ENCODE peak calls at places on chromosomes 7 and 10, in ten cellular contexts. W is endothelial cell of umbilical vein; L is keratinocyte; A is IMR-90; I is CD8-positive, alpha-beta T cell; P is lower lobe of right lung; S is cardiac muscle cell; C is right lobe of liver; T is neural progenitor cell; Q is heart right ventricle. D is an unnamed sample.

GRCh38 chr7:132291446-132291845 is 284.8 kb downstream of the PLXNA4 start:
- DNase-seq in T (no peak), Q (no peak), L (no peak), C (no peak), S (no peak), I (no peak), P (no peak), A (no peak), W (no peak), D (peak; percentile 43)

GRCh38 chr7:123372368-123372767 is 162.0 kb downstream of the IQUB start:
- DNase-seq in L (no peak), I (no peak), T (no peak), P (no peak), S (no peak), Q (no peak), W (no peak), C (no peak), A (no peak), D (no peak)

GRCh38 chr7:149432121-149432691 is 28.7 kb downstream of the ZNF777 start:
- DNase-seq in A (no peak), I (no peak), C (no peak), P (no peak), T (no peak), S (no peak), Q (no peak), L (no peak), W (no peak), D (no peak)

GRCh38 chr10:48885376-48885775 is 54.3 kb downstream of the LRRC18 start:
- DNase-seq in T (peak; percentile 43), W (peak; percentile 43), Q (no peak), S (no peak), P (no peak), C (no peak), A (no peak), L (no peak), I (no peak), D (peak; percentile 17)

GRCh38 chr10:110414563-110415309 is 83.0 kb upstream of the DUSP5 start:
- DNase-seq in L (peak; percentile 94), Q (no peak), A (no peak), C (no peak), T (no peak), I (peak; percentile 66), P (no peak), S (peak; percentile 69), W (no peak), D (peak; percentile 88)

GRCh38 chr7:16923019-16923418 is 41.2 kb upstream of the AGR3 start:
- DNase-seq in P (no peak), W (no peak), I (no peak), C (no peak), Q (no peak), S (no peak), L (no peak), A (no peak), T (no peak), D (no peak)

GRCh38 chr10:88343761-88344484 is 239.2 kb downstream of the RNLS start:
- DNase-seq in I (no peak), L (no peak), T (no peak), P (no peak), A (no peak), C (no peak), Q (no peak), W (no peak), S (peak; percentile 69), D (no peak)

GRCh38 chr7:115068220-115068619 is 146.3 kb downstream of the MDFIC start:
- DNase-seq in C (no peak), W (no peak), S (no peak), Q (no peak), I (no peak), A (peak; percentile 75), T (no peak), L (no peak), P (no peak), D (peak; percentile 78)

GRCh38 chr10:12587408-12587807 is 238.1 kb downstream of the CAMK1D start:
- DNase-seq in L (no peak), S (no peak), Q (no peak), W (no peak), P (no peak), A (peak; percentile 25), I (no peak), C (no peak), T (no peak), D (peak; percentile 9)

GRCh38 chr10:132134541-132135397 is 52.0 kb upstream of the DPYSL4 start:
- DNase-seq in C (peak; percentile 6), L (no peak), P (peak; percentile 24), A (no peak), T (no peak), W (no peak), I (no peak), Q (no peak), S (no peak), D (no peak)

GRCh38 chr10:103188853-103189252 is 4.2 kb downstream of the NT5C2 start:
- DNase-seq in L (no peak), S (peak; percentile 32), C (no peak), A (peak; percentile 59), W (no peak), Q (no peak), I (no peak), P (no peak), T (no peak), D (no peak)

GRCh38 chr7:100091411-100092181 is 2.8 kb downstream of the COPS6 start:
- DNase-seq in I (no peak), P (no peak), W (no peak), T (peak; percentile 15), C (no peak), Q (no peak), S (no peak), L (no peak), A (peak; percentile 37), D (peak; percentile 22)
- TF ChIP-seq CTCF in I (no peak), P (no peak), W (peak; percentile 2), T (no peak), C (no peak), Q (no peak), S (no peak), L (no peak), A (peak; percentile 16), D (no peak)

GRCh38 chr10:71848325-71849277 is 2.5 kb downstream of the PSAP start:
- DNase-seq in Q (no peak), I (no peak), P (no peak), C (no peak), L (no peak), T (no peak), A (peak; percentile 51), W (peak; percentile 67), S (no peak), D (peak; percentile 51)

GRCh38 chr10:71847418-71847817 is 3.6 kb downstream of the PSAP start:
- DNase-seq in S (no peak), W (no peak), P (no peak), A (no peak), L (no peak), T (no peak), Q (no peak), C (no peak), I (no peak), D (no peak)

GRCh38 chr10:71850021-71850744 is 868 bp downstream of the PSAP start:
- DNase-seq in Q (no peak), S (no peak), P (no peak), W (no peak), T (no peak), C (no peak), I (no peak), L (no peak), A (no peak), D (no peak)

GRCh38 chr10:71850745-71851629 is at the start of gene PSAP:
- DNase-seq in P (peak; percentile 99), T (peak; percentile 99), Q (peak; percentile 99), C (peak; percentile 100), S (peak; percentile 99), L (peak; percentile 84), W (peak; percentile 99), A (peak; percentile 97), I (peak; percentile 96), D (peak; percentile 96)

GRCh38 chr10:71849461-71849908 is 1.6 kb downstream of the PSAP start:
- DNase-seq in P (no peak), S (no peak), C (no peak), I (no peak), Q (no peak), L (no peak), A (no peak), W (no peak), T (no peak), D (no peak)
- H3K4me3 ChIP-seq in P (peak overlapping the region; percentile 99), S (no peak overlapping the region), C (peak overlapping the region; percentile 91), I (peak overlapping the region; percentile 87), Q (peak overlapping the region; percentile 94), L (peak overlapping the region; percentile 97), A (no peak overlapping the region), W (peak overlapping the region; percentile 85), T (peak overlapping the region; percentile 82), D (peak overlapping the region; percentile 96)

GRCh38 chr7:157392256-157393037 is 55.6 kb downstream of the DNAJB6 start:
- DNase-seq in Q (no peak), T (no peak), L (no peak), I (no peak), C (no peak), P (no peak), A (no peak), S (no peak), W (no peak), D (no peak)

GRCh38 chr7:157391036-157391710 is 54.4 kb downstream of the DNAJB6 start:
- DNase-seq in W (no peak), P (no peak), A (no peak), T (no peak), Q (no peak), S (no peak), I (no peak), L (no peak), C (no peak), D (no peak)

GRCh38 chr7:157396316-157397035 is 59.7 kb downstream of the DNAJB6 start:
- DNase-seq in I (no peak), Q (no peak), L (no peak), C (no peak), P (no peak), S (no peak), W (no peak), A (no peak), T (peak; percentile 23), D (no peak)

GRCh38 chr7:157397036-157397720 is 60.4 kb downstream of the DNAJB6 start:
- DNase-seq in T (no peak), L (no peak), Q (no peak), S (no peak), P (no peak), W (no peak), A (no peak), C (no peak), I (no peak), D (no peak)

GRCh38 chr7:157394246-157395191 is 57.7 kb downstream of the DNAJB6 start:
- DNase-seq in S (no peak), I (no peak), C (no peak), W (no peak), A (peak; percentile 78), Q (no peak), P (no peak), L (no peak), T (no peak), D (peak; percentile 50)
- H3K36me3 ChIP-seq in S (no peaks in the 10 kb centered on the region), I (no peaks in the 10 kb centered on the region), C (no peaks in the 10 kb centered on the region), W (peaks cover 23% of the 10 kb centered on the region), A (peaks cover 35% of the 10 kb centered on the region), Q (peaks cover 42% of the 10 kb centered on the region), P (peaks cover 67% of the 10 kb centered on the region), L (peaks cover 34% of the 10 kb centered on the region), T (peaks cover 3% of the 10 kb centered on the region), D (peaks cover 7% of the 10 kb centered on the region)

DNA sequence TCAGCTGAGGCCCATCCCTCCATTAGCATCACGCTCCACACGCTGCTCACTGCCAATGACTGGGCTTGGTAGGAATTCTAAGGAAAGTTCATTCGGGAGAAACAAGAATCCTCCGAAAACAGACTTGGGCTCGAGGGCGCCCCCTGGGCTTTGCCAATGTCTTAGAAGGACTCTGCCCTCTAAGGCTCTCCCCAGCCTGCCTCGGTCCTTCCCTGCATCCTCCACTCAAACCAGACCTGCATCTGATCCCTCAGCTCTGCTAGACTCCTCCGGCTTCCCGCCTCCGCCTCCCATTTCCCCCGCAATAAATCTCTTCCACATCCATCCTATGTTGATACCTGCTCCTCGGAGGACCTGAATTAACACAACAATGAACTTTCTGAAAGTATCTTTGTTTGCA is 177.6 kb downstream of the PLPP4 start:
- DNase-seq in I (no peak), Q (no peak), L (no peak), A (no peak), W (no peak), S (no peak), C (no peak), T (peak; percentile 56), P (no peak), D (no peak)
- TF ChIP-seq CTCF in I (no peak), Q (no peak), L (no peak), A (no peak), W (no peak), S (no peak), C (no peak), T (peak; percentile 53), P (no peak), D (no peak)

D was measured in bronchial epithelial cell.